ENCODE peak calls at places on chromosomes 3 and 15, in eight cellular contexts. One of them, this sample, is unnamed. For H3K79me2, the result is how much of the 10 kb centered on the place peaks cover.

GRCh38 chr3:42638339-42638842 is 15.1 kb upstream of the ZBTB47 start:
- DNase-seq in GM12878: peak
- DNase-seq in endothelial cell of umbilical vein: no peak
- DNase-seq in HCT116: no peak
- DNase-seq in H1: no peak
- DNase-seq in HepG2: no peak
- DNase-seq in SK-N-SH: no peak
- DNase-seq in K562: no peak
- DNase-seq in this sample: no peak

GRCh38 chr3:184546252-184546651 is 15.3 kb upstream of the EPHB3 start:
- DNase-seq in GM12878: no peak
- DNase-seq in endothelial cell of umbilical vein: no peak
- DNase-seq in HCT116: no peak
- DNase-seq in H1: no peak
- DNase-seq in HepG2: no peak
- DNase-seq in SK-N-SH: no peak
- DNase-seq in K562: no peak
- DNase-seq in this sample: no peak

GRCh38 chr3:141306922-141307321 is 61.4 kb upstream of the ZBTB38 start:
- DNase-seq in GM12878: no peak
- DNase-seq in endothelial cell of umbilical vein: no peak
- DNase-seq in HCT116: no peak
- DNase-seq in H1: no peak
- DNase-seq in HepG2: no peak
- DNase-seq in SK-N-SH: no peak
- DNase-seq in K562: no peak
- DNase-seq in this sample: no peak

GRCh38 chr15:100879046-100879445 is 585 bp upstream of the ALDH1A3 start:
- DNase-seq in GM12878: no peak
- DNase-seq in endothelial cell of umbilical vein: no peak
- DNase-seq in HCT116: no peak
- DNase-seq in H1: peak
- DNase-seq in HepG2: no peak
- DNase-seq in SK-N-SH: peak
- DNase-seq in K562: no peak
- DNase-seq in this sample: peak

GRCh38 chr3:13972679-13973379 is 93.0 kb upstream of the WNT7A start:
- DNase-seq in GM12878: no peak
- DNase-seq in endothelial cell of umbilical vein: no peak
- DNase-seq in HCT116: no peak
- DNase-seq in H1: no peak
- DNase-seq in HepG2: no peak
- DNase-seq in SK-N-SH: no peak
- DNase-seq in K562: no peak
- DNase-seq in this sample: peak

GRCh38 chr3:189041482-189042090 is 130.2 kb upstream of the TPRG1 start:
- DNase-seq in GM12878: peak
- DNase-seq in endothelial cell of umbilical vein: peak
- DNase-seq in HCT116: peak
- DNase-seq in H1: peak
- DNase-seq in HepG2: peak
- DNase-seq in SK-N-SH: peak
- DNase-seq in K562: no peak
- DNase-seq in this sample: peak

GRCh38 chr15:91884604-91885003 is 31.1 kb downstream of the SLCO3A1 start:
- DNase-seq in GM12878: no peak
- DNase-seq in endothelial cell of umbilical vein: no peak
- DNase-seq in HCT116: no peak
- DNase-seq in H1: no peak
- DNase-seq in HepG2: no peak
- DNase-seq in SK-N-SH: no peak
- DNase-seq in K562: no peak
- DNase-seq in this sample: peak

GRCh38 chr3:193621127-193621526 is 28.1 kb downstream of the OPA1 start:
- DNase-seq in GM12878: no peak
- DNase-seq in endothelial cell of umbilical vein: no peak
- DNase-seq in HCT116: no peak
- DNase-seq in H1: no peak
- DNase-seq in HepG2: no peak
- DNase-seq in SK-N-SH: no peak
- DNase-seq in K562: no peak
- DNase-seq in this sample: no peak

GRCh38 chr15:85330941-85331588 is 49.3 kb upstream of the AKAP13 start:
- DNase-seq in GM12878: peak
- DNase-seq in endothelial cell of umbilical vein: peak
- DNase-seq in HCT116: peak
- DNase-seq in H1: peak
- DNase-seq in HepG2: peak
- DNase-seq in SK-N-SH: peak
- DNase-seq in K562: peak
- DNase-seq in this sample: peak

GRCh38 chr3:156187146-156187769 is 66.9 kb downstream of the KCNAB1 start:
- DNase-seq in GM12878: no peak
- DNase-seq in endothelial cell of umbilical vein: no peak
- DNase-seq in HCT116: no peak
- DNase-seq in H1: no peak
- DNase-seq in HepG2: no peak
- DNase-seq in SK-N-SH: no peak
- DNase-seq in K562: no peak
- DNase-seq in this sample: no peak

GRCh38 chr3:51669241-51670052 is 1.6 kb upstream of the TEX264 start:
- DNase-seq in GM12878: no peak
- DNase-seq in endothelial cell of umbilical vein: peak
- DNase-seq in HCT116: peak
- DNase-seq in H1: peak
- DNase-seq in HepG2: peak
- DNase-seq in SK-N-SH: peak
- DNase-seq in K562: peak
- DNase-seq in this sample: peak

GRCh38 chr3:39892068-39892467 is 82.7 kb downstream of the MYRIP start:
- DNase-seq in GM12878: no peak
- DNase-seq in endothelial cell of umbilical vein: no peak
- DNase-seq in HCT116: no peak
- DNase-seq in H1: no peak
- DNase-seq in HepG2: no peak
- DNase-seq in SK-N-SH: no peak
- DNase-seq in K562: no peak
- DNase-seq in this sample: peak

GRCh38 chr3:126976906-126977305 is 6.0 kb upstream of the PLXNA1 start:
- DNase-seq in GM12878: no peak
- DNase-seq in endothelial cell of umbilical vein: no peak
- DNase-seq in HCT116: no peak
- DNase-seq in H1: no peak
- DNase-seq in HepG2: no peak
- DNase-seq in SK-N-SH: no peak
- DNase-seq in K562: no peak
- DNase-seq in this sample: no peak

GRCh38 chr15:72389231-72389630 is 8.9 kb upstream of the TMEM202 start:
- DNase-seq in GM12878: no peak
- DNase-seq in endothelial cell of umbilical vein: no peak
- DNase-seq in HCT116: no peak
- DNase-seq in H1: no peak
- DNase-seq in HepG2: no peak
- DNase-seq in SK-N-SH: no peak
- DNase-seq in K562: no peak
- DNase-seq in this sample: no peak

GRCh38 chr3:69129531-69129930 is 7.1 kb upstream of the LMOD3 start:
- DNase-seq in GM12878: no peak
- DNase-seq in endothelial cell of umbilical vein: no peak
- DNase-seq in HCT116: no peak
- DNase-seq in H1: no peak
- DNase-seq in HepG2: no peak
- DNase-seq in SK-N-SH: no peak
- DNase-seq in K562: no peak
- DNase-seq in this sample: no peak

GRCh38 chr3:126551066-126551838 is 7.5 kb downstream of the C3orf22 start:
- DNase-seq in GM12878: no peak
- DNase-seq in endothelial cell of umbilical vein: no peak
- DNase-seq in HCT116: no peak
- DNase-seq in H1: no peak
- DNase-seq in HepG2: no peak
- DNase-seq in SK-N-SH: peak
- DNase-seq in K562: no peak
- DNase-seq in this sample: no peak

GRCh38 chr3:186254676-186255665 is 107.1 kb downstream of the DGKG start:
- DNase-seq in GM12878: peak
- DNase-seq in endothelial cell of umbilical vein: no peak
- DNase-seq in HCT116: no peak
- DNase-seq in H1: no peak
- DNase-seq in HepG2: no peak
- DNase-seq in SK-N-SH: no peak
- DNase-seq in K562: no peak
- DNase-seq in this sample: no peak

GRCh38 chr3:134326760-134327593 is 47.3 kb downstream of the AMOTL2 start:
- DNase-seq in GM12878: no peak
- DNase-seq in endothelial cell of umbilical vein: peak
- DNase-seq in HCT116: no peak
- DNase-seq in H1: no peak
- DNase-seq in HepG2: peak
- DNase-seq in SK-N-SH: no peak
- DNase-seq in K562: no peak
- DNase-seq in this sample: peak

DNA sequence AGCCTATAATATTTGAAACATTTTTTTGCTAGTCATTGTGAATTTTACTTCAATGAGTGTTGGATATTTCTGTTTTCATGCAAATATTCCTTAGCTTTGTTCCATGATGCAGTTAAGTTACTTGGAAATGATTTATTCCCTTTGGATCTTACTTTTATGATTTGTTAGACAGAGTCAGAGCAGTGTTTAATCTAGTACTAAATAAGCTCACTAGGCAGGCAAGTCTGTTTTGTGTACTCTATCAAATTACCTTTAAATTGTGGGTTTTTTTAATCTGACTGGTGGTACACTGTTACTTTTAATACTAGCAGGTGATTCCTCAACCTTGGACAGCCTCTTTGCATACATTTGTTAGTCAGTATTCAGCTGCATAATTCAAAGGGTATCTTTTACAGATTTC is 173.3 kb upstream of the MBNL1 start:
- DNase-seq in GM12878: no peak
- DNase-seq in endothelial cell of umbilical vein: no peak
- DNase-seq in HCT116: no peak
- DNase-seq in H1: no peak
- DNase-seq in HepG2: no peak
- DNase-seq in SK-N-SH: no peak
- DNase-seq in K562: no peak
- DNase-seq in this sample: no peak
- TF ChIP-seq POLR2AphosphoS5 in GM12878: no peak
- TF ChIP-seq POLR2AphosphoS5 in endothelial cell of umbilical vein: no peak
- TF ChIP-seq POLR2AphosphoS5 in HCT116: no peak
- TF ChIP-seq POLR2AphosphoS5 in H1: no peak
- TF ChIP-seq POLR2AphosphoS5 in HepG2: no peak
- TF ChIP-seq POLR2AphosphoS5 in SK-N-SH: no peak
- TF ChIP-seq POLR2AphosphoS5 in K562: no peak
- TF ChIP-seq POLR2AphosphoS5 in this sample: no peak

GRCh38 chr3:81692766-81693165 is 68.7 kb downstream of the GBE1 start:
- DNase-seq in GM12878: no peak
- DNase-seq in endothelial cell of umbilical vein: no peak
- DNase-seq in HCT116: no peak
- DNase-seq in H1: no peak
- DNase-seq in HepG2: no peak
- DNase-seq in SK-N-SH: no peak
- DNase-seq in K562: no peak
- DNase-seq in this sample: no peak
- H3K79me2 ChIP-seq in GM12878: under half
- H3K79me2 ChIP-seq in endothelial cell of umbilical vein: under half
- H3K79me2 ChIP-seq in HCT116: under half
- H3K79me2 ChIP-seq in H1: under half
- H3K79me2 ChIP-seq in HepG2: under half
- H3K79me2 ChIP-seq in SK-N-SH: under half
- H3K79me2 ChIP-seq in K562: under half
- H3K79me2 ChIP-seq in this sample: under half

GRCh38 chr3:179260949-179261765 is 10.2 kb upstream of the KCNMB3 start:
- DNase-seq in GM12878: no peak
- DNase-seq in endothelial cell of umbilical vein: peak
- DNase-seq in HCT116: no peak
- DNase-seq in H1: peak
- DNase-seq in HepG2: peak
- DNase-seq in SK-N-SH: peak
- DNase-seq in K562: peak
- DNase-seq in this sample: peak
- TF ChIP-seq POLR2AphosphoS5 in GM12878: no peak
- TF ChIP-seq POLR2AphosphoS5 in endothelial cell of umbilical vein: peak
- TF ChIP-seq POLR2AphosphoS5 in HCT116: no peak
- TF ChIP-seq POLR2AphosphoS5 in H1: no peak
- TF ChIP-seq POLR2AphosphoS5 in HepG2: peak
- TF ChIP-seq POLR2AphosphoS5 in SK-N-SH: no peak
- TF ChIP-seq POLR2AphosphoS5 in K562: peak
- TF ChIP-seq POLR2AphosphoS5 in this sample: peak

DNA sequence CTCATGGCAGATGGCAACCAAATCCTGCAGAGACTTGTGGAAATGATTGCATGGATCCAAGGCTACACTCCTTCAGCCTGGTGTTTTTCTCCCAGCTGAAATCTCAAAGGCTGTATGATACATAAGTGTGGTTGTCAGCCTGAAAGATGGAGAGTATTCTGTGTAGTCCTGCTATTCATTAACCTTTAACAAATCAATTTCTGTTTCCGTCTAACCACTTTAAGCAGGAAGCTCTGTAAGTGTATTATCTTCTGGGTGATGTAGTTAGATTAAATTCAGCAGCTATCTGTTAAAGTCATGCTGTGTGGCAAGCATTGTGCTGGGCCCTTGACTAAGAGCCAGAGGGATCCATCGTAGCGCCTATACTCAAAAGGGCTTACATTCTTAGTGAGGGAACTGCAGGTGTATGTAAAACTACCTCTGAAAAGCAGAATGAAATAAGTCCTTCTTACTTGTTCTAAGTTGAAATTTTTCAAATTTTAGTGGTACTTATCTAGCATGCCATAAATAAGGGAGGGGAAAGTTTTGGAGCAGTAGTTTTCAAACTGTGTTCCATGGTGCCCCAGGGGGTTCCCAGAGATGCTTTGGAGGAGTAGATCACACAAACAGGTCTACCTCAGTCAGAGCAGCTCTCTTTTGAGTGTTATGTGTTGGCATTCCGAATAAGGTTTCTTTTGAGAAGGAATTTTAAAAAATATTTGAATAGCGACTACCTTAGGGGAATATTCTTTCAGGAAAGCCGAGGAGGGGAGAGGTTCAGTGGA is 28.9 kb downstream of the HACD3 start:
- DNase-seq in GM12878: no peak
- DNase-seq in endothelial cell of umbilical vein: no peak
- DNase-seq in HCT116: no peak
- DNase-seq in H1: no peak
- DNase-seq in HepG2: no peak
- DNase-seq in SK-N-SH: peak
- DNase-seq in K562: no peak
- DNase-seq in this sample: no peak
- H3K79me2 ChIP-seq in GM12878: under half
- H3K79me2 ChIP-seq in endothelial cell of umbilical vein: under half
- H3K79me2 ChIP-seq in HCT116: under half
- H3K79me2 ChIP-seq in H1: under half
- H3K79me2 ChIP-seq in HepG2: under half
- H3K79me2 ChIP-seq in SK-N-SH: under half
- H3K79me2 ChIP-seq in K562: under half
- H3K79me2 ChIP-seq in this sample: under half

This sample was measured in GM23338.